ENCODE peak calls at places on chromosomes 4 and X, in five cellular contexts. F is activated CD8-positive, alpha-beta memory T cell treated with anti-CD3 and anti-CD28 coated beads for 48 hours; L is right cardiac atrium; T is mammary epithelial cell; R is RCC 7860. N is an unnamed sample.

GRCh38 chr4:105399535-105400161 is 74.2 kb downstream of the PPA2 start:
- DNase-seq in F (no peak), L (no peak), T (peak; percentile 86), R (peak; percentile 67), N (no peak)

GRCh38 chr4:86338521-86338920 is 21.3 kb downstream of the MAPK10 start:
- DNase-seq in F (no peak), L (no peak), T (no peak), R (no peak), N (no peak)

GRCh38 chr4:106385853-106386393 is 17.3 kb upstream of the GIMD1 start:
- DNase-seq in F (no peak), L (no peak), T (no peak), R (no peak), N (no peak)

GRCh38 chrX:45769919-45770582 is 569.4 kb upstream of the DIPK2B start:
- DNase-seq in F (peak; percentile 31), L (peak; percentile 81), T (peak; percentile 86), R (peak; percentile 94), N (peak; percentile 20)

GRCh38 chr4:162560073-162560472 is 396.3 kb upstream of the FSTL5 start:
- DNase-seq in F (no peak), L (no peak), T (peak; percentile 7), R (no peak), N (no peak)

GRCh38 chrX:140091276-140091886 is 126.1 kb upstream of the CXorf66 start:
- DNase-seq in F (no peak), L (peak; percentile 66), T (no peak), R (no peak), N (no peak)

GRCh38 chr4:134421734-134422133 is 220.1 kb upstream of the PABPC4L start:
- DNase-seq in F (no peak), L (no peak), T (no peak), R (no peak), N (no peak)

GRCh38 chr4:169677150-169677732 is 56.9 kb downstream of the CLCN3 start:
- DNase-seq in F (no peak), L (no peak), T (no peak), R (no peak), N (no peak)

GRCh38 chr4:886244-886643 is 45.9 kb downstream of the GAK start:
- DNase-seq in F (no peak), L (no peak), T (no peak), R (no peak), N (no peak)

GRCh38 chr4:73945674-73946449 is 36.0 kb downstream of the PF4 start:
- DNase-seq in F (no peak), L (no peak), T (no peak), R (no peak), N (no peak)

GRCh38 chr4:17096692-17097091 is 198.2 kb upstream of the LDB2 start:
- DNase-seq in F (no peak), L (no peak), T (no peak), R (no peak), N (no peak)

GRCh38 chr4:86934147-86934771 is 552 bp upstream of the AFF1 start:
- DNase-seq in F (no peak), L (no peak), T (no peak), R (no peak), N (no peak)

GRCh38 chr4:84496356-84497219 is 2.5 kb downstream of the NKX6-1 start:
- DNase-seq in F (no peak), L (peak; percentile 22), T (no peak), R (no peak), N (no peak)

GRCh38 chr4:27861381-27861787 is 1000.7 kb downstream of the STIM2 start:
- DNase-seq in F (no peak), L (peak; percentile 29), T (peak; percentile 63), R (no peak), N (no peak)

GRCh38 chr4:30605616-30606015 is 114.6 kb upstream of the PCDH7 start:
- DNase-seq in F (no peak), L (no peak), T (no peak), R (no peak), N (no peak)

GRCh38 chrX:115147220-115147619 is 42.0 kb upstream of the RBMXL3 start:
- DNase-seq in F (no peak), L (no peak), T (peak; percentile 4), R (peak; percentile 8), N (no peak)

GRCh38 chr4:19711871-19712270 is 539.8 kb upstream of the SLIT2 start:
- DNase-seq in F (no peak), L (no peak), T (peak; percentile 2), R (no peak), N (no peak)

GRCh38 chr4:168589154-168589553 is 92.3 kb downstream of the PALLD start:
- DNase-seq in F (no peak), L (no peak), T (peak; percentile 99), R (peak; percentile 70), N (no peak)

GRCh38 chr4:1109332-1109731 is 4.0 kb downstream of the RNF212 start:
- DNase-seq in F (no peak), L (no peak), T (no peak), R (no peak), N (no peak)